ENCODE peak calls at places on chromosome 2, in five cellular contexts. One of them, this sample, is unnamed.

GRCh38 chr2:240126731-240127130 is 9.4 kb downstream of the COPS9 start:
- DNase-seq in right lobe of liver: no peak
- DNase-seq in foreskin fibroblast: no peak
- DNase-seq in cardiac fibroblast: no peak
- DNase-seq in choroid plexus epithelial cell: no peak
- DNase-seq in this sample: no peak

GRCh38 chr2:10752236-10752635 is 30.8 kb downstream of the ATP6V1C2 start:
- DNase-seq in right lobe of liver: no peak
- DNase-seq in foreskin fibroblast: no peak
- DNase-seq in cardiac fibroblast: no peak
- DNase-seq in choroid plexus epithelial cell: no peak
- DNase-seq in this sample: no peak

GRCh38 chr2:133241231-133241575 is 327.1 kb downstream of the NCKAP5 start:
- DNase-seq in right lobe of liver: no peak
- DNase-seq in foreskin fibroblast: peak
- DNase-seq in cardiac fibroblast: peak
- DNase-seq in choroid plexus epithelial cell: peak
- DNase-seq in this sample: no peak

GRCh38 chr2:190682168-190682567 is 33.3 kb downstream of the NAB1 start:
- DNase-seq in right lobe of liver: no peak
- DNase-seq in foreskin fibroblast: peak
- DNase-seq in cardiac fibroblast: peak
- DNase-seq in choroid plexus epithelial cell: peak
- DNase-seq in this sample: no peak

GRCh38 chr2:52097076-52097475 is 1065.1 kb upstream of the NRXN1 start:
- DNase-seq in right lobe of liver: no peak
- DNase-seq in foreskin fibroblast: no peak
- DNase-seq in cardiac fibroblast: no peak
- DNase-seq in choroid plexus epithelial cell: no peak
- DNase-seq in this sample: no peak

GRCh38 chr2:240917009-240917683 is 11.0 kb downstream of the CROCC2 start:
- DNase-seq in right lobe of liver: peak
- DNase-seq in foreskin fibroblast: no peak
- DNase-seq in cardiac fibroblast: no peak
- DNase-seq in choroid plexus epithelial cell: no peak
- DNase-seq in this sample: no peak

GRCh38 chr2:165390875-165391274 is 78.6 kb upstream of the CSRNP3 start:
- DNase-seq in right lobe of liver: no peak
- DNase-seq in foreskin fibroblast: no peak
- DNase-seq in cardiac fibroblast: no peak
- DNase-seq in choroid plexus epithelial cell: no peak
- DNase-seq in this sample: no peak

GRCh38 chr2:69243652-69244051 is 143.4 kb downstream of the GFPT1 start:
- DNase-seq in right lobe of liver: no peak
- DNase-seq in foreskin fibroblast: no peak
- DNase-seq in cardiac fibroblast: no peak
- DNase-seq in choroid plexus epithelial cell: no peak
- DNase-seq in this sample: no peak

GRCh38 chr2:121532894-121533293 is 2.2 kb downstream of the RNU4ATAC start:
- DNase-seq in right lobe of liver: no peak
- DNase-seq in foreskin fibroblast: no peak
- DNase-seq in cardiac fibroblast: no peak
- DNase-seq in choroid plexus epithelial cell: no peak
- DNase-seq in this sample: no peak

GRCh38 chr2:62281661-62282060 is 85.7 kb downstream of the B3GNT2 start:
- DNase-seq in right lobe of liver: no peak
- DNase-seq in foreskin fibroblast: no peak
- DNase-seq in cardiac fibroblast: no peak
- DNase-seq in choroid plexus epithelial cell: peak
- DNase-seq in this sample: no peak

GRCh38 chr2:195582188-195582587 is 74.8 kb upstream of the SLC39A10 start:
- DNase-seq in right lobe of liver: no peak
- DNase-seq in foreskin fibroblast: no peak
- DNase-seq in cardiac fibroblast: no peak
- DNase-seq in choroid plexus epithelial cell: no peak
- DNase-seq in this sample: no peak

GRCh38 chr2:157876771-157877108 is 610 bp upstream of the ACVR1 start:
- DNase-seq in right lobe of liver: no peak
- DNase-seq in foreskin fibroblast: no peak
- DNase-seq in cardiac fibroblast: no peak
- DNase-seq in choroid plexus epithelial cell: no peak
- DNase-seq in this sample: no peak

GRCh38 chr2:174561283-174562275 is 36.0 kb downstream of the WIPF1 start:
- DNase-seq in right lobe of liver: peak
- DNase-seq in foreskin fibroblast: peak
- DNase-seq in cardiac fibroblast: peak
- DNase-seq in choroid plexus epithelial cell: peak
- DNase-seq in this sample: no peak

GRCh38 chr2:170493698-170494097 is 221.4 kb upstream of the SP5 start:
- DNase-seq in right lobe of liver: no peak
- DNase-seq in foreskin fibroblast: peak
- DNase-seq in cardiac fibroblast: peak
- DNase-seq in choroid plexus epithelial cell: no peak
- DNase-seq in this sample: no peak

GRCh38 chr2:16756831-16757644 is 91.4 kb upstream of the CYRIA start:
- DNase-seq in right lobe of liver: peak
- DNase-seq in foreskin fibroblast: peak
- DNase-seq in cardiac fibroblast: peak
- DNase-seq in choroid plexus epithelial cell: peak
- DNase-seq in this sample: peak

GRCh38 chr2:152509772-152510491 is 175.0 kb downstream of the FMNL2 start:
- DNase-seq in right lobe of liver: no peak
- DNase-seq in foreskin fibroblast: no peak
- DNase-seq in cardiac fibroblast: no peak
- DNase-seq in choroid plexus epithelial cell: no peak
- DNase-seq in this sample: no peak

GRCh38 chr2:11669454-11670291 is at the start of gene NTSR2:
- DNase-seq in right lobe of liver: peak
- DNase-seq in foreskin fibroblast: peak
- DNase-seq in cardiac fibroblast: peak
- DNase-seq in choroid plexus epithelial cell: peak
- DNase-seq in this sample: peak

GRCh38 chr2:201432551-201433388 is 18.5 kb downstream of the TRAK2 start:
- DNase-seq in right lobe of liver: no peak
- DNase-seq in foreskin fibroblast: peak
- DNase-seq in cardiac fibroblast: peak
- DNase-seq in choroid plexus epithelial cell: peak
- DNase-seq in this sample: no peak

GRCh38 chr2:7887441-7887840 is 794.4 kb upstream of the ID2 start:
- DNase-seq in right lobe of liver: no peak
- DNase-seq in foreskin fibroblast: peak
- DNase-seq in cardiac fibroblast: no peak
- DNase-seq in choroid plexus epithelial cell: no peak
- DNase-seq in this sample: no peak

GRCh38 chr2:121489944-121490585 is 40.6 kb upstream of the RNU4ATAC start:
- DNase-seq in right lobe of liver: no peak
- DNase-seq in foreskin fibroblast: no peak
- DNase-seq in cardiac fibroblast: no peak
- DNase-seq in choroid plexus epithelial cell: no peak
- DNase-seq in this sample: no peak

GRCh38 chr2:20609349-20609994 is 41.4 kb downstream of the HS1BP3 start:
- DNase-seq in right lobe of liver: peak
- DNase-seq in foreskin fibroblast: peak
- DNase-seq in cardiac fibroblast: peak
- DNase-seq in choroid plexus epithelial cell: peak
- DNase-seq in this sample: no peak

GRCh38 chr2:46490521-46491141 is 11.3 kb downstream of the TMEM247 start:
- DNase-seq in right lobe of liver: peak
- DNase-seq in foreskin fibroblast: peak
- DNase-seq in cardiac fibroblast: no peak
- DNase-seq in choroid plexus epithelial cell: peak
- DNase-seq in this sample: no peak

GRCh38 chr2:12697617-12698016 is 19.1 kb upstream of the TRIB2 start:
- DNase-seq in right lobe of liver: no peak
- DNase-seq in foreskin fibroblast: no peak
- DNase-seq in cardiac fibroblast: no peak
- DNase-seq in choroid plexus epithelial cell: no peak
- DNase-seq in this sample: no peak

GRCh38 chr2:176891105-176891504 is 321.5 kb upstream of the HNRNPA3 start:
- DNase-seq in right lobe of liver: no peak
- DNase-seq in foreskin fibroblast: no peak
- DNase-seq in cardiac fibroblast: no peak
- DNase-seq in choroid plexus epithelial cell: no peak
- DNase-seq in this sample: no peak

GRCh38 chr2:132877923-132878322 is 207.9 kb upstream of the LYPD1 start:
- DNase-seq in right lobe of liver: no peak
- DNase-seq in foreskin fibroblast: no peak
- DNase-seq in cardiac fibroblast: no peak
- DNase-seq in choroid plexus epithelial cell: no peak
- DNase-seq in this sample: no peak

GRCh38 chr2:88452980-88453582 is 588 bp upstream of the FOXI3 start:
- DNase-seq in right lobe of liver: no peak
- DNase-seq in foreskin fibroblast: peak
- DNase-seq in cardiac fibroblast: peak
- DNase-seq in choroid plexus epithelial cell: peak
- DNase-seq in this sample: no peak

GRCh38 chr2:9975805-9976447 is 24.4 kb downstream of the GRHL1 start:
- DNase-seq in right lobe of liver: no peak
- DNase-seq in foreskin fibroblast: peak
- DNase-seq in cardiac fibroblast: peak
- DNase-seq in choroid plexus epithelial cell: peak
- DNase-seq in this sample: no peak

GRCh38 chr2:127145255-127145899 is 38.4 kb upstream of the BIN1 start:
- DNase-seq in right lobe of liver: no peak
- DNase-seq in foreskin fibroblast: peak
- DNase-seq in cardiac fibroblast: peak
- DNase-seq in choroid plexus epithelial cell: no peak
- DNase-seq in this sample: no peak

GRCh38 chr2:219769044-219770030 is 141.9 kb downstream of the SLC4A3 start:
- DNase-seq in right lobe of liver: no peak
- DNase-seq in foreskin fibroblast: peak
- DNase-seq in cardiac fibroblast: peak
- DNase-seq in choroid plexus epithelial cell: peak
- DNase-seq in this sample: no peak

GRCh38 chr2:59947917-59948534 is 605.4 kb downstream of the BCL11A start:
- DNase-seq in right lobe of liver: no peak
- DNase-seq in foreskin fibroblast: no peak
- DNase-seq in cardiac fibroblast: no peak
- DNase-seq in choroid plexus epithelial cell: no peak
- DNase-seq in this sample: no peak

GRCh38 chr2:163481515-163481914 is 254.3 kb downstream of the FIGN start:
- DNase-seq in right lobe of liver: no peak
- DNase-seq in foreskin fibroblast: no peak
- DNase-seq in cardiac fibroblast: no peak
- DNase-seq in choroid plexus epithelial cell: no peak
- DNase-seq in this sample: no peak

GRCh38 chr2:163479599-163479998 is 256.2 kb downstream of the FIGN start:
- DNase-seq in right lobe of liver: no peak
- DNase-seq in foreskin fibroblast: no peak
- DNase-seq in cardiac fibroblast: no peak
- DNase-seq in choroid plexus epithelial cell: no peak
- DNase-seq in this sample: no peak

GRCh38 chr2:163471947-163472346 is 263.9 kb downstream of the FIGN start:
- DNase-seq in right lobe of liver: no peak
- DNase-seq in foreskin fibroblast: peak
- DNase-seq in cardiac fibroblast: peak
- DNase-seq in choroid plexus epithelial cell: peak
- DNase-seq in this sample: no peak

GRCh38 chr2:163474319-163474744 is 261.5 kb downstream of the FIGN start:
- DNase-seq in right lobe of liver: no peak
- DNase-seq in foreskin fibroblast: no peak
- DNase-seq in cardiac fibroblast: no peak
- DNase-seq in choroid plexus epithelial cell: no peak
- DNase-seq in this sample: no peak

DNA sequence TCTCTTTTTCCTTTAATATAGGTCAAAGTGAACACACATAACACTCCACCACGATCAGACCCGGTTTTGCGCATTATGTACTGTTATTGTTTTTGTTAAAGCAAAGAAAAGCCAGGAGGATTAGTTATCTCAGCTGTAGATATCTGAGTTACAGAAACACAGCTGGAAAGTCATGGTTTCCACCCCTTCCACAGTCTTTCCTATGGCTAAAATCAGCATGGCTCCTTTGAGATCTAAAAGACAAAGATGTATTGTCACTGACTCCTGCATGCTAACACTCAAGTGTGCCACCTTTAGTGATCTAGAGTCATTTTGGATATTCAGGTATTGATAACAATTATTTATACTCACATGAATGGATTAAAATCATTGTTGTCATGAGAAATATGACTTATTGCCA is 260.0 kb downstream of the FIGN start:
- DNase-seq in right lobe of liver: no peak
- DNase-seq in foreskin fibroblast: no peak
- DNase-seq in cardiac fibroblast: no peak
- DNase-seq in choroid plexus epithelial cell: no peak
- DNase-seq in this sample: no peak
- TF ChIP-seq CTCF in right lobe of liver: no peak
- TF ChIP-seq CTCF in foreskin fibroblast: no peak
- TF ChIP-seq CTCF in cardiac fibroblast: no peak
- TF ChIP-seq CTCF in choroid plexus epithelial cell: no peak
- TF ChIP-seq CTCF in this sample: no peak

DNA sequence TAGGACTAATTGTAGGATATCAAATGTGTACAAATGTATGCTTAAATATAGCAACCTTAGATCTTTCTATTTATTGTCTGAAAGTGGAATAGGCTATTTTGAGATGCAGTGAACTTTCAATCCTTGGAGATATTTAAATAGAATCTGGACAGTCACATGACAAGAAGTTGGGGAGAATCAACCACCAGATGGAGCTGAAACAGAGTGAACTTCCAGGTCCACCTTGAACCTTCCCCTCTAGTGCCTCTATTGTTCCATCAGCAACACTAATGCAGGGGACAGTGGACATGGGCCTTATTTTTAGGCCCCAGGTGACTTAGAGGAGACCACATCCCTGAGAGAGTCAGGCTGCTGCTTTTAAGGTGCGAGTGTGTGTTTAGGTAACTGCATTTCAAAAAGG is 37.0 kb upstream of the CRIM1 start:
- DNase-seq in right lobe of liver: no peak
- DNase-seq in foreskin fibroblast: peak
- DNase-seq in cardiac fibroblast: peak
- DNase-seq in choroid plexus epithelial cell: peak
- DNase-seq in this sample: no peak
- TF ChIP-seq CTCF in right lobe of liver: no peak
- TF ChIP-seq CTCF in foreskin fibroblast: peak
- TF ChIP-seq CTCF in cardiac fibroblast: peak
- TF ChIP-seq CTCF in choroid plexus epithelial cell: peak
- TF ChIP-seq CTCF in this sample: no peak

DNA sequence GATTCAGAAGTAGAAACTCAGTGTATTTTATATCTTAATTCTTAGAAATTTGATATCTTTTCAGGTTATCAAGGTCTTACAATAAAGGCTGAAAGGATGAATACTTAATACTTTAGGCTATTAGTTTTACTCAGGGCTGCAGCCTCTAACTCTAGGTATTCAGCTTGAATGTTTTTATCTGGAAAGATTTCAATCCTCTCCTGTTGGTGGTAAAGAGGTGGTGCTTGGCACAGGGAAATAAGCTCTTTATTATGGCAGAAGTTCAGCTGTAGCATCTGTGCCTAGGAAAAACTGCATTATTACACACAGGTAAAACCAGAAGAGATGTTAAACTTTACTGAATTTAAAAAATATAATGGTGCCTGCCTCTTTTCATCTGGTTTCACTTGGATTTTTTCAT is 11.1 kb downstream of the ACVR2A start:
- DNase-seq in right lobe of liver: no peak
- DNase-seq in foreskin fibroblast: no peak
- DNase-seq in cardiac fibroblast: no peak
- DNase-seq in choroid plexus epithelial cell: no peak
- DNase-seq in this sample: no peak
- TF ChIP-seq CTCF in right lobe of liver: no peak
- TF ChIP-seq CTCF in foreskin fibroblast: no peak
- TF ChIP-seq CTCF in cardiac fibroblast: no peak
- TF ChIP-seq CTCF in choroid plexus epithelial cell: no peak
- TF ChIP-seq CTCF in this sample: peak

GRCh38 chr2:53569957-53570727 is 197.5 kb upstream of the CHAC2 start:
- DNase-seq in right lobe of liver: no peak
- DNase-seq in foreskin fibroblast: no peak
- DNase-seq in cardiac fibroblast: no peak
- DNase-seq in choroid plexus epithelial cell: no peak
- DNase-seq in this sample: no peak
- TF ChIP-seq CTCF in right lobe of liver: no peak
- TF ChIP-seq CTCF in foreskin fibroblast: no peak
- TF ChIP-seq CTCF in cardiac fibroblast: no peak
- TF ChIP-seq CTCF in choroid plexus epithelial cell: no peak
- TF ChIP-seq CTCF in this sample: no peak

This sample was measured in progenitor cell of endocrine pancreas.